ENCODE peak calls at places on chromosomes 5 and 9, in seven cellular contexts. M is GM13977; F is CD4-positive, alpha-beta T cell; E is adrenal gland; D is GM10248; G is brain microvascular endothelial cell; Q is GM12865. Y is an unnamed sample.
A peak's percentile ranks its signal among the peaks of the same experiment; 100 is the strongest.

GRCh38 chr5:107486489-107486888 is 184.2 kb downstream of the EFNA5 start:
- DNase-seq in Q (peak; percentile 88), D (peak; percentile 20), M (peak; percentile 53), F (no peak), E (no peak), G (peak; percentile 63), Y (no peak)

GRCh38 chr9:120390637-120391190 is 189.3 kb downstream of the CDK5RAP2 start:
- DNase-seq in Q (no peak), E (no peak), G (no peak), D (no peak), F (no peak), M (no peak), Y (no peak)

GRCh38 chr5:155983954-155984353 is 343.0 kb upstream of the SGCD start:
- DNase-seq in Q (no peak), G (no peak), F (no peak), E (no peak), M (no peak), D (no peak), Y (no peak)

GRCh38 chr5:84715087-84715486 is 330.4 kb upstream of the EDIL3 start:
- DNase-seq in D (no peak), E (no peak), F (no peak), Q (no peak), M (no peak), G (no peak), Y (no peak)

GRCh38 chr5:180135967-180136641 is 64.5 kb upstream of the RNF130 start:
- DNase-seq in E (no peak), F (no peak), M (no peak), G (no peak), Q (no peak), D (no peak), Y (no peak)

GRCh38 chr9:120927125-120928014 is 774 bp upstream of the TRAF1 start:
- DNase-seq in G (no peak), M (no peak), F (no peak), E (no peak), Q (peak; percentile 65), D (no peak), Y (no peak)

GRCh38 chr9:121634800-121635261 is 16.6 kb upstream of the DAB2IP start:
- DNase-seq in E (no peak), F (no peak), G (no peak), Q (peak; percentile 23), D (peak; percentile 54), M (peak; percentile 40), Y (peak; percentile 50)

GRCh38 chr9:127187231-127187956 is 65.0 kb upstream of the ANGPTL2 start:
- DNase-seq in G (peak; percentile 97), M (no peak), Q (no peak), F (no peak), E (peak; percentile 90), D (no peak), Y (no peak)

GRCh38 chr5:77984587-77984986 is 208.4 kb upstream of the TBCA start:
- DNase-seq in E (no peak), G (no peak), D (no peak), F (no peak), Q (no peak), M (no peak), Y (no peak)

GRCh38 chr5:32753051-32753450 is 41.9 kb downstream of the NPR3 start:
- DNase-seq in E (no peak), Q (no peak), F (no peak), M (no peak), D (no peak), G (no peak), Y (no peak)

GRCh38 chr5:32754251-32754650 is 43.1 kb downstream of the NPR3 start:
- DNase-seq in Q (no peak), F (no peak), G (no peak), E (no peak), M (no peak), D (no peak), Y (no peak)

GRCh38 chr5:32753765-32754164 is 42.6 kb downstream of the NPR3 start:
- DNase-seq in G (peak; percentile 6), F (no peak), E (no peak), Q (no peak), D (no peak), M (no peak), Y (no peak)
- TF ChIP-seq CTCF in G (peak; percentile 35), F (no peak), E (peak; percentile 15), Q (no peak), D (no peak), M (no peak), Y (no peak)

DNA sequence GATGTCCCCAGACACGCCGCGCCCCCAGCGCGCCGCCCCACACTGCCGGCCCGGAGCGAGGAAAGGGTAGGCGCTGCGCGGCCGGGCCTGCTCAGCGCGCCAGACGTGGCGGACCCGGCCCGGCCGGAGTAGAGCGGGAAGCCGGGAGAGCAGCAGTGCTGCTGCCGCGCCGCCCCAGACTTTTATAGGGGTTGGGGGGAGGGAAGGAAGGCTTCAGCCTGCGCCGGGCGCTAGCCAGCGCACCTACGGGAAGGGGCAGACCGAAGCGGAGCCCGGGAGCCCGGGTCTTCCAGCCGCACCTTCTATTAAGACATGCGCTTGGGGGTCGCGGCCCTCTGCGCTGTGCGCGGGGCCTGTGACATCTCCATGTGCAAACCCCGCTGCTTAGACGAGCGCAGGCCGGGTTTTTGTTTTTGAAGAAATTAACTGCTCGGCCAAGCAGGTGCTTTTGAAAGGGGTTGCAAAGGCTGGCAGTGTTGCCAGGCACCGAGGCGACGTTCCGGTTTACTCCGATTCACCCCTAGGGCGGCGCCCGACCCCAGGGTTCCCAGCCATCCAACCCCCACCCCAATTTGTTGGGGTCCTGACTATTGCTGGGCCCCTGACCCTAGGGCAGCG is 361 bp upstream of the PAX5 start:
- DNase-seq in G (no peak), E (no peak), Q (peak; percentile 85), D (peak; percentile 75), M (peak; percentile 81), F (no peak), Y (no peak)
- TF ChIP-seq CTCF in G (peak; percentile 21), E (no peak), Q (peak; percentile 79), D (peak; percentile 45), M (peak; percentile 76), F (no peak), Y (peak; percentile 53)

GRCh38 chr5:166961028-166961427 is 1330.4 kb upstream of the WWC1 start:
- DNase-seq in F (no peak), G (no peak), Q (no peak), M (no peak), D (no peak), E (no peak), Y (no peak)
- TF ChIP-seq CTCF in F (no peak), G (no peak), Q (no peak), M (no peak), D (no peak), E (no peak), Y (peak; percentile 61)

DNA sequence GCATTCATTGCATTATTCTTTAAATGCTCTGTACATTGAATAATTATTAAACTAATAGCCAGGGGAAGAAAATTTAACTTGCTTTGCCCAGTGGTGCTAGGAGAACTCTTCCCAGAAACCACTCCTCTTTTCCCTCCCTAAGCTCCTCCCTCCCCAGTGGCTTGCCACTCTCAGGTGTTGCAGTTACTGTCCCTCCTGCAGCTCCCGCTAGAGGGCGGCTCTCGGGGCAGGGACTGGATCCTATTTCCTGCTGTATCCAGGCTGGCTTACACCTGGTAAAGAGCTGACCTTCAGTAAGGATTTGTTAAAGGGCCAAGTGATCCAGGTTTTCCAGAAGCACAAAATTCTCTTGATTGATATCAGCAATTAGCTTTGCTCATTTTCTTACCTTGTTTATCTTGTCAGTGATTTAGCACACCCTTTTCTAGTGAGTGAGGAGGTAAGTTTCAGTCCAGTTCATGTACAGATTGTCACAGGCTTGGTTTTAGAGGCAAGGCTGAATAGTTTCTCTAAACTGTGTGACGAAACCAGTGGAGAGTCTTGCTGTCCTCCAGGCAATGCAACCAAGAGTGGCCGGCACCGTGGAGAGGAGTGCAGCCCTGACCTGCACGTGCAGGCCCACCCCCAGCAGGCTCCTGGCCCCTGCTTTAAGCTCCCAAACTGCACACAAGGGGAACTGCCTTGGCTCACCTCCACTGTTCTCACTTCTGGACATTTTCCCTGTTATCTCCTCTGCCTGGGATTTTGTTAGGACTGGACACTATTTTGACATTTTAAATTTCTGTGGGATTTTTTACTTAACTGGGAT is 423.8 kb downstream of the SPOCK1 start:
- DNase-seq in M (peak; percentile 56), Q (peak; percentile 49), G (no peak), F (no peak), D (peak; percentile 69), E (peak; percentile 91), Y (peak; percentile 55)
- TF ChIP-seq CTCF in M (peak; percentile 59), Q (peak; percentile 63), G (peak; percentile 76), F (no peak), D (peak; percentile 54), E (peak; percentile 80), Y (peak; percentile 80)

GRCh38 chr5:40798856-40799210 is 659 bp upstream of the PRKAA1 start:
- DNase-seq in D (no peak), F (no peak), Q (no peak), E (no peak), M (no peak), G (no peak), Y (no peak)
- TF ChIP-seq CTCF in D (no peak), F (no peak), Q (no peak), E (no peak), M (no peak), G (no peak), Y (no peak)

GRCh38 chr9:132559711-132560110 is 22.7 kb upstream of the BARHL1 start:
- DNase-seq in G (no peak), E (no peak), D (no peak), F (no peak), Q (no peak), M (no peak), Y (no peak)
- TF ChIP-seq CTCF in G (no peak), E (no peak), D (no peak), F (no peak), Q (no peak), M (no peak), Y (no peak)

GRCh38 chr5:112284561-112284960 is 134.5 kb downstream of the EPB41L4A start:
- DNase-seq in Q (no peak), G (no peak), E (no peak), D (no peak), F (no peak), M (no peak), Y (no peak)
- TF ChIP-seq CTCF in Q (no peak), G (no peak), E (no peak), D (no peak), F (no peak), M (no peak), Y (no peak)